ENCODE peak calls at places on chromosomes 7 and 10, in five cellular contexts. Z, H, C, T and Y are unnamed samples.

GRCh38 chr7:54833021-54833467 is 74.0 kb upstream of the SEC61G start:
- DNase-seq in T (no peak), C (no peak), Z (no peak), H (no peak), Y (no peak)

GRCh38 chr10:75062900-75063299 is 48.6 kb upstream of the SAMD8 start:
- DNase-seq in T (no peak), C (no peak), Z (no peak), H (no peak), Y (no peak)

GRCh38 chr7:24926623-24927539 is 53.1 kb downstream of the OSBPL3 start:
- DNase-seq in H (no peak), C (no peak), T (no peak), Z (peak), Y (peak)

GRCh38 chr10:78875331-78875877 is 193.4 kb upstream of the ZMIZ1 start:
- DNase-seq in Z (no peak), H (peak), C (no peak), T (no peak), Y (no peak)

GRCh38 chr10:102644646-102645387 is 538 bp downstream of the TRIM8 start:
- DNase-seq in C (peak), H (peak), T (peak), Z (peak), Y (no peak)

GRCh38 chr10:29627201-29628105 is 7.3 kb downstream of the SVIL start:
- DNase-seq in H (no peak), C (no peak), Z (peak), T (no peak), Y (peak)

GRCh38 chr7:6271091-6271658 is 1.2 kb downstream of the CYTH3 start:
- DNase-seq in T (peak), C (peak), H (peak), Z (peak), Y (no peak)

GRCh38 chr10:5125315-5126044 is 31.3 kb downstream of the AKR1C3 start:
- DNase-seq in H (no peak), C (peak), Z (no peak), T (no peak), Y (no peak)

GRCh38 chr7:95501261-95501816 is 15.6 kb downstream of the ASB4 start:
- DNase-seq in T (no peak), C (peak), Z (no peak), H (no peak), Y (no peak)

GRCh38 chr10:98302711-98303365 is 34.8 kb upstream of the LOXL4 start:
- DNase-seq in C (no peak), Z (no peak), H (no peak), T (no peak), Y (no peak)

GRCh38 chr7:35003679-35004278 is 33.5 kb downstream of the DPY19L1 start:
- DNase-seq in T (no peak), H (peak), Z (peak), C (peak), Y (peak)

GRCh38 chr7:14769261-14769660 is 133.3 kb downstream of the DGKB start:
- DNase-seq in C (no peak), Z (no peak), H (no peak), T (no peak), Y (no peak)

GRCh38 chr7:100745184-100745583 is 11.8 kb downstream of the ZAN start:
- DNase-seq in Z (peak), T (no peak), H (no peak), C (no peak), Y (peak)

GRCh38 chr10:47453435-47454293 is 30.3 kb downstream of the ANXA8 start:
- DNase-seq in T (no peak), Z (no peak), H (no peak), C (no peak), Y (no peak)

GRCh38 chr7:55770778-55771177 is 91.8 kb downstream of the SEPTIN14 start:
- DNase-seq in T (no peak), Z (no peak), C (no peak), H (no peak), Y (no peak)

GRCh38 chr10:63120554-63120953 is 12.6 kb upstream of the NRBF2 start:
- DNase-seq in C (peak), Z (peak), H (no peak), T (no peak), Y (peak)

GRCh38 chr7:54898659-54899340 is 120.0 kb upstream of the EGFR start:
- DNase-seq in C (no peak), Z (no peak), H (no peak), T (no peak), Y (no peak)

GRCh38 chr7:129160161-129160911 is 15.8 kb downstream of the TSPAN33 start:
- DNase-seq in Z (no peak), T (no peak), C (peak), H (no peak), Y (no peak)

GRCh38 chr7:38178695-38179344 is 775 bp downstream of the STARD3NL start:
- DNase-seq in C (no peak), Z (peak), T (no peak), H (no peak), Y (no peak)

GRCh38 chr10:14604181-14605142 is 170.2 kb downstream of the FAM107B start:
- DNase-seq in C (peak), T (peak), Z (peak), H (peak), Y (peak)

GRCh38 chr7:86939197-86939814 is 120.1 kb downstream of the ELAPOR2 start:
- DNase-seq in H (peak), C (peak), Z (peak), T (no peak), Y (no peak)